ENCODE peak calls at places on chromosomes 13 and 19, in ten cellular contexts. One of them, this sample, is unnamed.

GRCh38 chr19:37972803-37973202 is 65.8 kb downstream of the SIPA1L3 start:
- DNase-seq in tibial artery: no peak
- DNase-seq in astrocyte: no peak
- DNase-seq in ovary: no peak
- DNase-seq in testis: no peak
- DNase-seq in naive thymus-derived CD4-positive, alpha-beta T cell: no peak
- DNase-seq in left ventricle myocardium inferior: no peak
- DNase-seq in A549: no peak
- DNase-seq in CD8-positive, alpha-beta T cell: no peak
- DNase-seq in IMR-90: no peak
- DNase-seq in this sample: no peak

GRCh38 chr19:28485300-28485699 is 727.7 kb downstream of the UQCRFS1 start:
- DNase-seq in left ventricle myocardium inferior: no peak
- DNase-seq in CD8-positive, alpha-beta T cell: no peak
- DNase-seq in A549: no peak
- DNase-seq in ovary: no peak
- DNase-seq in tibial artery: no peak
- DNase-seq in IMR-90: no peak
- DNase-seq in testis: no peak
- DNase-seq in naive thymus-derived CD4-positive, alpha-beta T cell: no peak
- DNase-seq in astrocyte: no peak
- DNase-seq in this sample: no peak

GRCh38 chr13:46586766-46587509 is 34.0 kb downstream of the LRCH1 start:
- DNase-seq in naive thymus-derived CD4-positive, alpha-beta T cell: no peak
- DNase-seq in IMR-90: no peak
- DNase-seq in tibial artery: no peak
- DNase-seq in left ventricle myocardium inferior: no peak
- DNase-seq in astrocyte: peak
- DNase-seq in CD8-positive, alpha-beta T cell: no peak
- DNase-seq in ovary: no peak
- DNase-seq in A549: no peak
- DNase-seq in testis: no peak
- DNase-seq in this sample: no peak

GRCh38 chr19:6677924-6678689 is 8.1 kb upstream of the TNFSF14 start:
- DNase-seq in left ventricle myocardium inferior: no peak
- DNase-seq in ovary: no peak
- DNase-seq in naive thymus-derived CD4-positive, alpha-beta T cell: peak
- DNase-seq in astrocyte: no peak
- DNase-seq in IMR-90: no peak
- DNase-seq in CD8-positive, alpha-beta T cell: no peak
- DNase-seq in tibial artery: no peak
- DNase-seq in A549: no peak
- DNase-seq in testis: peak
- DNase-seq in this sample: peak

GRCh38 chr19:34959021-34959420 is 5.0 kb downstream of the ZNF792 start:
- DNase-seq in A549: no peak
- DNase-seq in astrocyte: no peak
- DNase-seq in testis: no peak
- DNase-seq in tibial artery: no peak
- DNase-seq in ovary: no peak
- DNase-seq in naive thymus-derived CD4-positive, alpha-beta T cell: no peak
- DNase-seq in CD8-positive, alpha-beta T cell: no peak
- DNase-seq in IMR-90: no peak
- DNase-seq in left ventricle myocardium inferior: no peak
- DNase-seq in this sample: no peak

GRCh38 chr13:79654520-79654919 is 173.6 kb downstream of the NDFIP2 start:
- DNase-seq in tibial artery: no peak
- DNase-seq in A549: no peak
- DNase-seq in ovary: no peak
- DNase-seq in CD8-positive, alpha-beta T cell: no peak
- DNase-seq in IMR-90: no peak
- DNase-seq in naive thymus-derived CD4-positive, alpha-beta T cell: no peak
- DNase-seq in left ventricle myocardium inferior: no peak
- DNase-seq in astrocyte: peak
- DNase-seq in testis: no peak
- DNase-seq in this sample: no peak

GRCh38 chr19:799076-799881 is 2.0 kb downstream of the PTBP1 start:
- DNase-seq in ovary: peak
- DNase-seq in naive thymus-derived CD4-positive, alpha-beta T cell: peak
- DNase-seq in astrocyte: peak
- DNase-seq in IMR-90: peak
- DNase-seq in left ventricle myocardium inferior: no peak
- DNase-seq in CD8-positive, alpha-beta T cell: no peak
- DNase-seq in A549: no peak
- DNase-seq in testis: no peak
- DNase-seq in tibial artery: no peak
- DNase-seq in this sample: no peak

GRCh38 chr13:89951341-89951740 is 1396.1 kb upstream of the MIR17HG start:
- DNase-seq in naive thymus-derived CD4-positive, alpha-beta T cell: no peak
- DNase-seq in astrocyte: no peak
- DNase-seq in tibial artery: no peak
- DNase-seq in IMR-90: no peak
- DNase-seq in testis: no peak
- DNase-seq in ovary: no peak
- DNase-seq in left ventricle myocardium inferior: no peak
- DNase-seq in A549: no peak
- DNase-seq in CD8-positive, alpha-beta T cell: no peak
- DNase-seq in this sample: no peak

GRCh38 chr19:30688696-30689095 is 316.5 kb downstream of the ZNF536 start:
- DNase-seq in tibial artery: no peak
- DNase-seq in IMR-90: no peak
- DNase-seq in ovary: no peak
- DNase-seq in naive thymus-derived CD4-positive, alpha-beta T cell: no peak
- DNase-seq in CD8-positive, alpha-beta T cell: no peak
- DNase-seq in testis: no peak
- DNase-seq in A549: no peak
- DNase-seq in left ventricle myocardium inferior: no peak
- DNase-seq in astrocyte: no peak
- DNase-seq in this sample: no peak

GRCh38 chr13:82739881-82740280 is 1142.4 kb downstream of the SLITRK1 start:
- DNase-seq in IMR-90: peak
- DNase-seq in CD8-positive, alpha-beta T cell: no peak
- DNase-seq in tibial artery: no peak
- DNase-seq in testis: no peak
- DNase-seq in naive thymus-derived CD4-positive, alpha-beta T cell: no peak
- DNase-seq in astrocyte: no peak
- DNase-seq in ovary: no peak
- DNase-seq in A549: no peak
- DNase-seq in left ventricle myocardium inferior: no peak
- DNase-seq in this sample: no peak

GRCh38 chr19:37999309-38000213 is 92.6 kb downstream of the SIPA1L3 start:
- DNase-seq in A549: peak
- DNase-seq in testis: no peak
- DNase-seq in left ventricle myocardium inferior: peak
- DNase-seq in astrocyte: peak
- DNase-seq in IMR-90: peak
- DNase-seq in tibial artery: no peak
- DNase-seq in ovary: no peak
- DNase-seq in CD8-positive, alpha-beta T cell: no peak
- DNase-seq in naive thymus-derived CD4-positive, alpha-beta T cell: no peak
- DNase-seq in this sample: no peak

GRCh38 chr13:33355470-33355869 is 69.9 kb upstream of the STARD13 start:
- DNase-seq in tibial artery: no peak
- DNase-seq in left ventricle myocardium inferior: no peak
- DNase-seq in testis: no peak
- DNase-seq in A549: no peak
- DNase-seq in CD8-positive, alpha-beta T cell: no peak
- DNase-seq in IMR-90: peak
- DNase-seq in ovary: no peak
- DNase-seq in naive thymus-derived CD4-positive, alpha-beta T cell: no peak
- DNase-seq in astrocyte: no peak
- DNase-seq in this sample: no peak

GRCh38 chr13:44629465-44630183 is 53.5 kb upstream of the TSC22D1 start:
- DNase-seq in left ventricle myocardium inferior: no peak
- DNase-seq in naive thymus-derived CD4-positive, alpha-beta T cell: no peak
- DNase-seq in CD8-positive, alpha-beta T cell: no peak
- DNase-seq in tibial artery: no peak
- DNase-seq in IMR-90: peak
- DNase-seq in ovary: no peak
- DNase-seq in astrocyte: peak
- DNase-seq in A549: no peak
- DNase-seq in testis: no peak
- DNase-seq in this sample: no peak

GRCh38 chr19:58550362-58551122 is 4.4 kb downstream of the CHMP2A start:
- DNase-seq in left ventricle myocardium inferior: no peak
- DNase-seq in astrocyte: no peak
- DNase-seq in ovary: no peak
- DNase-seq in naive thymus-derived CD4-positive, alpha-beta T cell: no peak
- DNase-seq in A549: no peak
- DNase-seq in IMR-90: no peak
- DNase-seq in CD8-positive, alpha-beta T cell: no peak
- DNase-seq in testis: no peak
- DNase-seq in tibial artery: no peak
- DNase-seq in this sample: no peak

GRCh38 chr19:10334340-10335148 is 1.2 kb upstream of the RAVER1 start:
- DNase-seq in astrocyte: peak
- DNase-seq in IMR-90: peak
- DNase-seq in ovary: peak
- DNase-seq in tibial artery: peak
- DNase-seq in CD8-positive, alpha-beta T cell: no peak
- DNase-seq in testis: peak
- DNase-seq in A549: peak
- DNase-seq in naive thymus-derived CD4-positive, alpha-beta T cell: peak
- DNase-seq in left ventricle myocardium inferior: peak
- DNase-seq in this sample: peak

GRCh38 chr19:2424686-2425621 is 2.4 kb downstream of the TIMM13 start:
- DNase-seq in astrocyte: peak
- DNase-seq in naive thymus-derived CD4-positive, alpha-beta T cell: no peak
- DNase-seq in ovary: peak
- DNase-seq in left ventricle myocardium inferior: peak
- DNase-seq in CD8-positive, alpha-beta T cell: no peak
- DNase-seq in IMR-90: peak
- DNase-seq in testis: peak
- DNase-seq in tibial artery: no peak
- DNase-seq in A549: no peak
- DNase-seq in this sample: no peak

GRCh38 chr13:77386880-77387606 is 60.1 kb upstream of the MYCBP2 start:
- DNase-seq in naive thymus-derived CD4-positive, alpha-beta T cell: no peak
- DNase-seq in CD8-positive, alpha-beta T cell: no peak
- DNase-seq in A549: no peak
- DNase-seq in IMR-90: peak
- DNase-seq in tibial artery: peak
- DNase-seq in astrocyte: peak
- DNase-seq in testis: no peak
- DNase-seq in left ventricle myocardium inferior: no peak
- DNase-seq in ovary: no peak
- DNase-seq in this sample: no peak

GRCh38 chr19:40191836-40192646 is 815 bp downstream of the MAP3K10 start:
- DNase-seq in ovary: peak
- DNase-seq in astrocyte: no peak
- DNase-seq in left ventricle myocardium inferior: no peak
- DNase-seq in IMR-90: peak
- DNase-seq in CD8-positive, alpha-beta T cell: peak
- DNase-seq in naive thymus-derived CD4-positive, alpha-beta T cell: peak
- DNase-seq in tibial artery: no peak
- DNase-seq in testis: peak
- DNase-seq in A549: peak
- DNase-seq in this sample: no peak

GRCh38 chr19:32407004-32407992 is 1.7 kb downstream of the DPY19L3 start:
- DNase-seq in left ventricle myocardium inferior: no peak
- DNase-seq in naive thymus-derived CD4-positive, alpha-beta T cell: no peak
- DNase-seq in astrocyte: peak
- DNase-seq in A549: no peak
- DNase-seq in testis: peak
- DNase-seq in CD8-positive, alpha-beta T cell: no peak
- DNase-seq in IMR-90: peak
- DNase-seq in ovary: peak
- DNase-seq in tibial artery: no peak
- DNase-seq in this sample: no peak

GRCh38 chr13:113763961-113764792 is 5.2 kb downstream of the TMEM255B start:
- DNase-seq in naive thymus-derived CD4-positive, alpha-beta T cell: no peak
- DNase-seq in testis: no peak
- DNase-seq in IMR-90: no peak
- DNase-seq in tibial artery: peak
- DNase-seq in astrocyte: no peak
- DNase-seq in ovary: peak
- DNase-seq in CD8-positive, alpha-beta T cell: no peak
- DNase-seq in A549: no peak
- DNase-seq in left ventricle myocardium inferior: no peak
- DNase-seq in this sample: no peak

GRCh38 chr13:94369862-94370491 is 109.5 kb downstream of the DCT start:
- DNase-seq in left ventricle myocardium inferior: no peak
- DNase-seq in IMR-90: peak
- DNase-seq in naive thymus-derived CD4-positive, alpha-beta T cell: no peak
- DNase-seq in astrocyte: peak
- DNase-seq in A549: no peak
- DNase-seq in testis: peak
- DNase-seq in CD8-positive, alpha-beta T cell: no peak
- DNase-seq in ovary: no peak
- DNase-seq in tibial artery: no peak
- DNase-seq in this sample: no peak

GRCh38 chr19:55115446-55116065 is 1.9 kb downstream of the PPP1R12C start:
- DNase-seq in IMR-90: peak
- DNase-seq in tibial artery: no peak
- DNase-seq in left ventricle myocardium inferior: no peak
- DNase-seq in astrocyte: peak
- DNase-seq in ovary: no peak
- DNase-seq in A549: no peak
- DNase-seq in naive thymus-derived CD4-positive, alpha-beta T cell: no peak
- DNase-seq in testis: no peak
- DNase-seq in CD8-positive, alpha-beta T cell: no peak
- DNase-seq in this sample: no peak
- H3K27ac ChIP-seq in IMR-90: peak
- H3K27ac ChIP-seq in tibial artery: peak
- H3K27ac ChIP-seq in left ventricle myocardium inferior: peak
- H3K27ac ChIP-seq in astrocyte: peak
- H3K27ac ChIP-seq in ovary: peak
- H3K27ac ChIP-seq in A549: peak
- H3K27ac ChIP-seq in naive thymus-derived CD4-positive, alpha-beta T cell: peak
- H3K27ac ChIP-seq in testis: peak
- H3K27ac ChIP-seq in CD8-positive, alpha-beta T cell: no peak
- H3K27ac ChIP-seq in this sample: peak

GRCh38 chr19:43638991-43639494 is 607 bp downstream of the CADM4 start:
- DNase-seq in IMR-90: no peak
- DNase-seq in astrocyte: no peak
- DNase-seq in tibial artery: no peak
- DNase-seq in left ventricle myocardium inferior: no peak
- DNase-seq in CD8-positive, alpha-beta T cell: no peak
- DNase-seq in A549: no peak
- DNase-seq in testis: no peak
- DNase-seq in naive thymus-derived CD4-positive, alpha-beta T cell: no peak
- DNase-seq in ovary: no peak
- DNase-seq in this sample: no peak
- H3K4me3 ChIP-seq in IMR-90: peak
- H3K4me3 ChIP-seq in astrocyte: no peak
- H3K4me3 ChIP-seq in tibial artery: peak
- H3K4me3 ChIP-seq in left ventricle myocardium inferior: peak
- H3K4me3 ChIP-seq in CD8-positive, alpha-beta T cell: no peak
- H3K4me3 ChIP-seq in A549: peak
- H3K4me3 ChIP-seq in testis: no peak
- H3K4me3 ChIP-seq in naive thymus-derived CD4-positive, alpha-beta T cell: no peak
- H3K4me3 ChIP-seq in ovary: peak
- H3K4me3 ChIP-seq in this sample: no peak

GRCh38 chr19:45136507-45137178 is 24.1 kb downstream of the NKPD1 start:
- DNase-seq in left ventricle myocardium inferior: no peak
- DNase-seq in astrocyte: no peak
- DNase-seq in naive thymus-derived CD4-positive, alpha-beta T cell: no peak
- DNase-seq in CD8-positive, alpha-beta T cell: no peak
- DNase-seq in IMR-90: no peak
- DNase-seq in testis: no peak
- DNase-seq in tibial artery: no peak
- DNase-seq in ovary: no peak
- DNase-seq in A549: no peak
- DNase-seq in this sample: no peak
- H3K27ac ChIP-seq in left ventricle myocardium inferior: peak
- H3K27ac ChIP-seq in astrocyte: no peak
- H3K27ac ChIP-seq in naive thymus-derived CD4-positive, alpha-beta T cell: no peak
- H3K27ac ChIP-seq in CD8-positive, alpha-beta T cell: no peak
- H3K27ac ChIP-seq in IMR-90: no peak
- H3K27ac ChIP-seq in testis: no peak
- H3K27ac ChIP-seq in tibial artery: no peak
- H3K27ac ChIP-seq in ovary: no peak
- H3K27ac ChIP-seq in A549: peak
- H3K27ac ChIP-seq in this sample: no peak

GRCh38 chr13:35826626-35827254 is 304.4 kb downstream of the DCLK1 start:
- DNase-seq in testis: peak
- DNase-seq in naive thymus-derived CD4-positive, alpha-beta T cell: no peak
- DNase-seq in left ventricle myocardium inferior: no peak
- DNase-seq in A549: no peak
- DNase-seq in astrocyte: no peak
- DNase-seq in ovary: no peak
- DNase-seq in CD8-positive, alpha-beta T cell: no peak
- DNase-seq in tibial artery: no peak
- DNase-seq in IMR-90: no peak
- DNase-seq in this sample: no peak
- H3K4me3 ChIP-seq in testis: no peak
- H3K4me3 ChIP-seq in naive thymus-derived CD4-positive, alpha-beta T cell: no peak
- H3K4me3 ChIP-seq in left ventricle myocardium inferior: no peak
- H3K4me3 ChIP-seq in A549: no peak
- H3K4me3 ChIP-seq in astrocyte: no peak
- H3K4me3 ChIP-seq in ovary: no peak
- H3K4me3 ChIP-seq in CD8-positive, alpha-beta T cell: no peak
- H3K4me3 ChIP-seq in tibial artery: no peak
- H3K4me3 ChIP-seq in IMR-90: no peak
- H3K4me3 ChIP-seq in this sample: no peak